ENCODE peak calls at places on chromosomes 7 and 10, in six cellular contexts. H is GM12878, S is A549, U is K562, E is HepG2, V is endothelial cell of umbilical vein. R is an unnamed sample.

GRCh38 chr10:1739751-1740150 is 2.4 kb upstream of the ADARB2 start:
- DNase-seq in V (no peak), E (no peak), H (no peak), U (no peak), S (no peak), R (no peak)

GRCh38 chr10:79014796-79015195 is 54.0 kb upstream of the ZMIZ1 start:
- DNase-seq in S (no peak), V (no peak), H (no peak), U (no peak), E (no peak), R (no peak)

GRCh38 chr7:121797283-121798037 is 75.5 kb upstream of the PTPRZ1 start:
- DNase-seq in V (no peak), U (no peak), S (no peak), E (no peak), H (no peak), R (no peak)

GRCh38 chr10:98170249-98171117 is 36.0 kb downstream of the R3HCC1L start:
- DNase-seq in U (peak), S (peak), H (peak), E (peak), V (peak), R (peak)

GRCh38 chr10:107727762-107728317 is 563.3 kb upstream of the SORCS1 start:
- DNase-seq in E (no peak), S (no peak), V (no peak), U (no peak), H (no peak), R (no peak)

GRCh38 chr7:100655908-100656674 is at the start of gene ACTL6B:
- DNase-seq in V (peak), H (no peak), U (peak), S (peak), E (no peak), R (peak)

GRCh38 chr10:18486444-18486843 is 164.9 kb downstream of the NSUN6 start:
- DNase-seq in S (no peak), E (no peak), H (no peak), U (no peak), V (no peak), R (no peak)

GRCh38 chr10:80202934-80203834 is 2.2 kb downstream of the ANXA11 start:
- DNase-seq in H (peak), V (peak), S (no peak), E (peak), U (peak), R (peak)

GRCh38 chr10:108204528-108205313 is 1040.2 kb upstream of the SORCS1 start:
- DNase-seq in S (no peak), V (no peak), H (peak), E (no peak), U (peak), R (peak)

GRCh38 chr10:77636286-77636966 is 1.2 kb downstream of the KCNMA1 start:
- DNase-seq in V (no peak), E (no peak), U (no peak), S (no peak), H (no peak), R (no peak)
- H3K4me3 ChIP-seq in V (no peak), E (no peak), U (no peak), S (peak), H (no peak), R (no peak)

GRCh38 chr10:16120563-16120962 is 260.3 kb upstream of the MINDY3 start:
- DNase-seq in S (no peak), U (no peak), H (no peak), V (no peak), E (no peak), R (no peak)

GRCh38 chr10:16119445-16119844 is 259.1 kb upstream of the MINDY3 start:
- DNase-seq in H (no peak), S (no peak), V (no peak), U (no peak), E (no peak), R (no peak)

GRCh38 chr10:16117305-16117695 is 257.0 kb upstream of the MINDY3 start:
- DNase-seq in H (no peak), V (no peak), E (no peak), U (no peak), S (no peak), R (no peak)

GRCh38 chr10:16116404-16117304 is 256.3 kb upstream of the MINDY3 start:
- DNase-seq in V (peak), H (peak), E (peak), U (peak), S (peak), R (peak)
- TF ChIP-seq CTCF in V (peak), H (peak), E (peak), U (peak), S (peak), R (peak)

DNA sequence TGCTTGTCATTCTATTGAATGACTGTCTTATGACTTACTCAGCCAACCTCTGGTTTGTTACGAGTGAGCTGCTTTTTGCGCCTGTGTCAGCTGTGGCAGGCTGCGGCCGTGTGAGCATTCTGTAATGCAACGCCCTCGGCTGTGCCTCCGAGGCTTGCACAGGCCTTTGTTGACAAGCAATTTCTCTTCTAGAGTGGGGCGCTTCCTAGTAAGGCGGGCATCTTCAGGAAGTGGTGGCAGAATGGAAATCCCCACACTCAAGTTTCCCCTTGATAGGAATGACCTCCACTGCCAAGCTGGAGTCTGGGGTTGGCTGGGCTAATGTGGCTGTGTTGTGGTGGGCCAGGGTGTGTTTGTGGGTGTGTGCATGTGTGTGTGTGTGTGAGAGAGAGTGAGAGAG is 20.2 kb upstream of the TMEM178B start:
- DNase-seq in U (no peak), H (no peak), S (no peak), V (no peak), E (no peak), R (peak)
- TF ChIP-seq MYC in U (no peak), H (no peak), S (no peak), V (no peak), E (no peak), R (no peak)

DNA sequence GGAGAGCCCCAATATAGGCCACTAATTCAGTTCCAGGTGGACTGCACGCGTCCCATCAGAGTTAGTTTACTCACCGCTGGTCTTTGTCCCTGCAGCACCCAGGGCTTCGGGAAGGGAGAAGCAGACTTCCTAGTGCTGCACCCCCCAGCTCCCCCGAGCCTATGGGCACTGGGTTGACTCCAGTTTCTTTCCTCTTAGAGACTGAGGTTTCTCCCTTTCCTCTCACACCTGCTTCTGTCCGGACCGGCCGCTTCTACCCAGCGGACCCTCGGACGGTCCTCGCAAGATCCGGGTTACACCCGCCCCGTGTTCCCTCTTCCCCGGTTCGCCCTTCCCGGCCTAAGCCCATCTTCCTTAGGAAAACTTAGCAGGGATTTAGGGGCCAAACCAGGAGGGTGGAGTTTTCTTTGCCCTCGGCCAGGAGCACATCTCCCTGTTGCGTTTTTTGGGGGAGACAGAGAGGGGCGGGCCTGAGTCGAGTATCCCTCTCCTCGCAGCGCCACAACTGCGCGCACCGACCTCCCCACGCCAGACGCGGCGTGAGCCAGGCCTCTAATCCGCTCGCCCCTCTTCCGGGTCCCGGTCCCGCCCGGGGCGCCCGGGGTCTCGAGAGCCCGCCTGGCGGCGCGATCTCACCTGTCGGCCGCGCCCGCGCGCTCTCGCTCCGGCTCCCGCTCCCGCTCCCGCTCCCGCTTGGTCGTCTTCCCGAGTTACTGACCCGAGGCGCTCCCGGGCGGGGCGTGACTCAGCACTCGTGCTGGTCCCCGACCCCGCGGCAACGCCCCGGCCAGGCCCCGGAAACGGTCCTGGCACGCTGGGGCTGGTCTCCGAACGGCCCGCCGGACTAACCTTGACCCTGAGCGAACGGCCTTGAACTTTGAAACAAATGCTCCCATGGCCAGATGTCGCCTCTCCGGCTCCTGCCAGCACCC is at the start of gene AIFM2:
- DNase-seq in E (peak), S (peak), H (no peak), U (peak), V (peak), R (no peak)
- H3K4me3 ChIP-seq in E (peak), S (peak), H (peak), U (peak), V (peak), R (no peak)

GRCh38 chr7:132575336-132575986 is 809 bp downstream of the PLXNA4 start:
- DNase-seq in V (peak), S (peak), E (no peak), U (no peak), H (no peak), R (peak)
- TF ChIP-seq CTCF in V (peak), S (peak), E (no peak), U (no peak), H (no peak), R (no peak)

GRCh38 chr7:29684787-29685650 is 121.3 kb upstream of the WIPF3 start:
- DNase-seq in U (peak), H (no peak), V (peak), S (peak), E (peak), R (peak)
- TF ChIP-seq MYC in U (no peak), H (no peak), V (no peak), S (no peak), E (no peak), R (peak)

DNA sequence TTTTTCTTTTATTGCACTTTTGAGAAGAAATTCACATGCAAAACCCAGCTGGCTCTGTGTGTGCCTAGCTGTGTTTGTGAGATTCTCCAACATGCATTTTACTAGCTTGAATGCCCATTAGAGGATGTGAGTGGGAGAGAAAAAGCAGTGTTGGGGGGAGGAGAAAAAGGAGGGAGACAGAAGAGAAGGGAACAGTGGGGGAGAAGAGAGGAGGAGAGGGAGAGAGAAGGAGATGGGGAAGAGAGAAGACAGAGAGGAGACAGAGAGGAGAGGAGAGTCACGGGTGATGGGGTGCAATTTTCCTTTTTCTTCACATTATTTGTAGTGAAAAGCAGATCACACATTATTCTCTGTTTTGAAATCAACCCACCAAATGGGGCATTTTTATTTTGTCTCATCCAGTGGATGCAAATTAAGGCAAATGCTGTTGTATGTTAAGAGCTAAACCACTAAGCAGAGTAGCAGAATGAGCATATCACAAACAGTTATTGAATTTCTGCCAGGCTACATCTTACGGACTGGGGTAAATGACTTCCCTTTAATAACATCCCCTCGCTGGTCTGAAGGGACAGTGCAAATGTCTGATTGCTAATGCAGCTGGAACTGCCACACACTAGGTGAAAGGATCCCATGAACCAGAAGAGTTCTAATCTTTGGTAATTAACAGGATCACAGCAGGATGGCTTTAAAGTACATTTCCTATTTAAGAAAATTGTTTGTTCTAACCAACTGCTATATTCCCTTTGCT is 870 bp downstream of the LRRN3 start:
- DNase-seq in E (no peak), U (no peak), S (no peak), H (no peak), V (peak), R (no peak)
- H3K4me3 ChIP-seq in E (no peak), U (no peak), S (no peak), H (no peak), V (no peak), R (no peak)

R was measured in NB4.